ENCODE peak calls at places on chromosomes 6 and 20, in seven cellular contexts. L, F, U, G, S, T and V are unnamed samples.

GRCh38 chr6:150176152-150176551 is 33.3 kb downstream of the PPP1R14C start:
- DNase-seq in F (no peak), U (no peak), S (no peak), T (no peak), G (no peak), L (no peak), V (no peak)

GRCh38 chr6:97765480-97765879 is 482.5 kb upstream of the MMS22L start:
- DNase-seq in L (no peak), U (no peak), F (no peak), G (no peak), S (no peak), T (no peak), V (no peak)

GRCh38 chr6:73873081-73873480 is 177.1 kb downstream of the CD109 start:
- DNase-seq in S (no peak), G (no peak), T (no peak), L (no peak), U (no peak), F (no peak), V (no peak)

GRCh38 chr6:20729086-20729485 is 194.8 kb downstream of the CDKAL1 start:
- DNase-seq in U (no peak), L (no peak), T (no peak), G (no peak), F (no peak), S (no peak), V (no peak)

GRCh38 chr6:6438286-6438685 is 117.8 kb upstream of the F13A1 start:
- DNase-seq in F (no peak), G (no peak), T (no peak), S (no peak), U (no peak), L (no peak), V (no peak)

GRCh38 chr20:4898282-4898681 is 103.0 kb downstream of the SLC23A2 start:
- DNase-seq in U (no peak), L (no peak), T (no peak), F (no peak), S (no peak), G (no peak), V (no peak)

GRCh38 chr6:117270121-117270959 is 5.0 kb downstream of the VGLL2 start:
- DNase-seq in F (no peak), L (no peak), T (no peak), G (no peak), U (no peak), S (no peak), V (no peak)

GRCh38 chr6:94270040-94270689 is 850.8 kb upstream of the EPHA7 start:
- DNase-seq in L (no peak), U (peak; percentile 26), T (peak; percentile 7), G (no peak), S (no peak), F (no peak), V (no peak)

GRCh38 chr6:134331255-134331654 is 13.3 kb upstream of the SGK1 start:
- DNase-seq in G (no peak), L (no peak), S (no peak), T (no peak), F (no peak), U (peak; percentile 22), V (no peak)

GRCh38 chr6:13526718-13527668 is 39.6 kb upstream of the GFOD1 start:
- DNase-seq in F (no peak), T (no peak), L (no peak), U (peak; percentile 18), G (no peak), S (no peak), V (no peak)

GRCh38 chr20:53100476-53100911 is 128.3 kb downstream of the TSHZ2 start:
- DNase-seq in S (no peak), T (no peak), L (no peak), F (no peak), G (no peak), U (no peak), V (no peak)

GRCh38 chr20:13739726-13740649 is 44.7 kb downstream of the ESF1 start:
- DNase-seq in L (no peak), G (no peak), S (no peak), U (no peak), T (no peak), F (no peak), V (no peak)

GRCh38 chr20:50121858-50122271 is 8.9 kb upstream of the UBE2V1 start:
- DNase-seq in F (no peak), S (no peak), T (no peak), G (no peak), U (no peak), L (no peak), V (no peak)

GRCh38 chr6:26613717-26614683 is 17.2 kb downstream of the ABT1 start:
- DNase-seq in S (no peak), U (no peak), F (no peak), T (no peak), G (no peak), L (no peak), V (no peak)

GRCh38 chr6:21942910-21943309 is 349.4 kb downstream of the SOX4 start:
- DNase-seq in F (no peak), S (no peak), U (no peak), T (no peak), L (no peak), G (no peak), V (no peak)

GRCh38 chr6:2684766-2685754 is 65.7 kb downstream of the MYLK4 start:
- DNase-seq in U (no peak), F (no peak), G (no peak), T (no peak), S (no peak), L (no peak), V (no peak)

GRCh38 chr20:7449269-7449668 is 491.0 kb downstream of the HAO1 start:
- DNase-seq in U (no peak), S (no peak), F (no peak), T (no peak), G (no peak), L (no peak), V (no peak)

GRCh38 chr6:127420558-127420957 is 38.6 kb downstream of the KIAA0408 start:
- DNase-seq in T (peak; percentile 48), L (peak; percentile 22), U (peak; percentile 15), G (peak; percentile 69), F (peak; percentile 96), S (peak; percentile 11), V (peak; percentile 91)

GRCh38 chr20:9467995-9468394 is 46.4 kb upstream of the LAMP5 start:
- DNase-seq in U (no peak), T (no peak), G (no peak), S (no peak), F (no peak), L (no peak), V (no peak)

GRCh38 chr6:112362027-112362795 is 15.1 kb downstream of the RFPL4B start:
- DNase-seq in T (peak; percentile 21), L (no peak), G (no peak), F (no peak), S (no peak), U (no peak), V (no peak)

GRCh38 chr6:109477725-109478124 is 5.3 kb downstream of the ZBTB24 start:
- DNase-seq in G (no peak), S (no peak), T (no peak), L (no peak), U (no peak), F (no peak), V (no peak)

GRCh38 chr6:143774347-143774746 is 68.8 kb upstream of the LTV1 start:
- DNase-seq in U (no peak), T (no peak), G (no peak), F (no peak), S (no peak), L (no peak), V (no peak)

GRCh38 chr6:30683137-30683979 is 3.1 kb downstream of the PPP1R18 start:
- DNase-seq in G (no peak), T (no peak), L (no peak), U (no peak), F (no peak), S (no peak), V (no peak)